ENCODE peak calls at places on chromosomes 12 and 14, in four cellular contexts. D, V, C and N are unnamed samples.

GRCh38 chr12:66066071-66066928 is 64.2 kb downstream of the LLPH start:
- DNase-seq in C (no peak), V (no peak), D (no peak), N (no peak)

GRCh38 chr12:53700567-53700966 is 24.7 kb upstream of the ATP5MC2 start:
- DNase-seq in V (no peak), C (no peak), D (no peak), N (no peak)

GRCh38 chr12:18849761-18850160 is 111.8 kb downstream of the CAPZA3 start:
- DNase-seq in D (no peak), V (no peak), C (no peak), N (no peak)

GRCh38 chr14:66650491-66650911 is 142.6 kb downstream of the GPHN start:
- DNase-seq in D (no peak), V (no peak), C (no peak), N (no peak)

GRCh38 chr12:9669019-9669326 is 540 bp upstream of the CLEC2D start:
- DNase-seq in V (no peak), C (no peak), D (no peak), N (no peak)

GRCh38 chr14:69664865-69665526 is 53.6 kb downstream of the SUSD6 start:
- DNase-seq in D (no peak), V (no peak), C (no peak), N (no peak)

GRCh38 chr14:52244997-52245396 is 22.5 kb upstream of the PTGDR start:
- DNase-seq in V (no peak), D (no peak), C (no peak), N (no peak)

GRCh38 chr12:121534495-121535148 is 46.2 kb downstream of the KDM2B start:
- DNase-seq in V (no peak), C (no peak), D (no peak), N (no peak)

GRCh38 chr14:31717294-31718085 is 156.3 kb downstream of the NUBPL start:
- DNase-seq in V (no peak), C (no peak), D (no peak), N (no peak)

GRCh38 chr12:116434155-116435065 is 124.8 kb upstream of the MAP1LC3B2 start:
- DNase-seq in V (peak; percentile 94), C (peak; percentile 26), D (peak; percentile 84), N (peak; percentile 77)

GRCh38 chr12:22527999-22528398 is 16.3 kb downstream of the C2CD5 start:
- DNase-seq in D (no peak), V (no peak), C (no peak), N (no peak)

GRCh38 chr12:110353211-110353965 is 50.1 kb downstream of the ANAPC7 start:
- DNase-seq in V (no peak), C (no peak), D (no peak), N (no peak)

GRCh38 chr12:4775936-4776335 is 55.7 kb downstream of the GALNT8 start:
- DNase-seq in V (no peak), C (no peak), D (no peak), N (no peak)

GRCh38 chr12:131850856-131851559 is 22.8 kb downstream of the MMP17 start:
- DNase-seq in D (no peak), V (peak; percentile 83), C (no peak), N (peak; percentile 81)

GRCh38 chr12:53476769-53477209 is 22.5 kb downstream of the MAP3K12 start:
- DNase-seq in V (no peak), D (no peak), C (no peak), N (no peak)

GRCh38 chr14:105072381-105072861 is 7.2 kb upstream of the GPR132 start:
- DNase-seq in D (no peak), V (no peak), C (no peak), N (no peak)

GRCh38 chr14:31395572-31396205 is 24.7 kb downstream of the HEATR5A start:
- DNase-seq in D (no peak), V (no peak), C (no peak), N (no peak)

GRCh38 chr12:58513866-58514265 is 406.4 kb downstream of the LRIG3 start:
- DNase-seq in C (no peak), D (no peak), V (no peak), N (no peak)

GRCh38 chr14:94424371-94424770 is 28.2 kb downstream of the SERPINA11 start:
- DNase-seq in V (no peak), D (no peak), C (no peak), N (no peak)

GRCh38 chr12:74043343-74043742 is 494.3 kb upstream of the ATXN7L3B start:
- DNase-seq in D (no peak), V (peak; percentile 48), C (no peak), N (no peak)

GRCh38 chr14:96999654-97000155 is 202.5 kb downstream of the VRK1 start:
- DNase-seq in C (no peak), D (no peak), V (no peak), N (no peak)

GRCh38 chr14:105168093-105168420 is 519 bp downstream of the JAG2 start:
- DNase-seq in C (no peak), V (no peak), D (no peak), N (no peak)

GRCh38 chr12:47032644-47033043 is 46.8 kb upstream of the PCED1B start:
- DNase-seq in C (no peak), V (no peak), D (no peak), N (no peak)

GRCh38 chr14:48398675-48399282 is 723.4 kb upstream of the MDGA2 start:
- DNase-seq in D (no peak), C (peak; percentile 13), V (peak; percentile 4), N (no peak)

GRCh38 chr12:110372056-110372425 is 31.5 kb downstream of the ANAPC7 start:
- DNase-seq in C (no peak), D (no peak), V (no peak), N (no peak)

GRCh38 chr12:130787445-130788410 is 51.3 kb downstream of the STX2 start:
- DNase-seq in D (no peak), C (no peak), V (no peak), N (no peak)

GRCh38 chr12:67592228-67593011 is 56.1 kb upstream of the DYRK2 start:
- DNase-seq in V (peak; percentile 29), C (no peak), D (no peak), N (no peak)

GRCh38 chr14:96978525-96979272 is 181.5 kb downstream of the VRK1 start:
- DNase-seq in D (no peak), V (no peak), C (no peak), N (no peak)

GRCh38 chr12:82223421-82223820 is 134.8 kb downstream of the CCDC59 start:
- DNase-seq in C (no peak), V (no peak), D (no peak), N (no peak)

GRCh38 chr12:48717252-48717695 is 767 bp upstream of the CCNT1 start:
- DNase-seq in C (no peak), D (no peak), V (no peak), N (no peak)

GRCh38 chr14:94101748-94102147 is 8.8 kb upstream of the IFI27 start:
- DNase-seq in V (no peak), C (no peak), D (no peak), N (no peak)

GRCh38 chr12:53952335-53952694 is 2.4 kb upstream of the HOXC12 start:
- DNase-seq in C (no peak), V (no peak), D (no peak), N (no peak)

GRCh38 chr12:80937391-80938238 is at the start of gene LIN7A:
- DNase-seq in D (peak; percentile 58), V (peak; percentile 9), C (peak; percentile 41), N (peak; percentile 13)

GRCh38 chr14:21486640-21487087 is 9.7 kb downstream of the TOX4 start:
- DNase-seq in D (no peak), V (no peak), C (no peak), N (no peak)

GRCh38 chr14:22471545-22472121 is 117.4 kb downstream of the DAD1 start:
- DNase-seq in V (no peak), C (peak; percentile 44), D (peak; percentile 56), N (peak; percentile 65)

GRCh38 chr14:75306917-75307699 is 28.5 kb downstream of the FOS start:
- DNase-seq in D (no peak), C (no peak), V (peak; percentile 67), N (no peak)

GRCh38 chr12:104702565-104703139 is 245.9 kb downstream of the CHST11 start:
- DNase-seq in V (no peak), D (peak; percentile 64), C (no peak), N (peak; percentile 37)

GRCh38 chr12:27123642-27124041 is 41.3 kb upstream of the C12orf71 start:
- DNase-seq in C (no peak), D (no peak), V (no peak), N (no peak)

GRCh38 chr12:105946541-105946940 is 192.2 kb downstream of the NUAK1 start:
- DNase-seq in V (no peak), D (no peak), C (no peak), N (no peak)
- TF ChIP-seq CTCF in V (no peak), D (no peak), C (no peak), N (no peak)

DNA sequence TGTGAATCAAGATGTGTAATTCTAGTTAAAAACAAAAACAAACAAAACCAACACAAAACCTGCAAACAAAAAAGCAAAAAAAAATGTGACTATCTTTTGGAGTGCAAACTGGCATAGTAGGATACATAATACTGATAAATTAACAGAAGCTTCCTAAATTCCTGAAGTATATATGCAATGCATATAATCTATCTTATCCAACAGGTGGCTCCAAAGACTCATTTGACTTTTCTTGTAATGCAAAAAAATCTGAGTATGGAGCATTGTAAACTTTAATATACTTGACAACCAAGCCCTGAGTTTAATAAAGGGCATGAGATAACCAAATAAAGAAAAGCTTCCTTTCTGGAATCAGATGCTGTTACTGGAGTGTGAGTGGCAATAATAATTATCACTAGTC is 1003.6 kb downstream of the FSCB start:
- DNase-seq in C (no peak), D (no peak), V (no peak), N (no peak)
- TF ChIP-seq CTCF in C (no peak), D (no peak), V (peak; percentile 40), N (no peak)

GRCh38 chr12:63826002-63826585 is 18.4 kb upstream of the SRGAP1 start:
- DNase-seq in V (no peak), C (no peak), D (no peak), N (peak; percentile 16)
- TF ChIP-seq CTCF in V (peak; percentile 85), C (peak; percentile 85), D (peak; percentile 75), N (peak; percentile 81)

GRCh38 chr12:98198261-98198982 is 317.0 kb upstream of the TMPO start:
- DNase-seq in V (no peak), D (no peak), C (no peak), N (no peak)
- TF ChIP-seq CTCF in V (no peak), D (no peak), C (no peak), N (no peak)

GRCh38 chr12:87952223-87952622 is 77.0 kb downstream of the C12orf50 start:
- DNase-seq in V (no peak), D (no peak), C (no peak), N (no peak)

GRCh38 chr12:87952850-87953249 is 76.4 kb downstream of the C12orf50 start:
- DNase-seq in C (peak; percentile 15), V (no peak), D (no peak), N (no peak)

DNA sequence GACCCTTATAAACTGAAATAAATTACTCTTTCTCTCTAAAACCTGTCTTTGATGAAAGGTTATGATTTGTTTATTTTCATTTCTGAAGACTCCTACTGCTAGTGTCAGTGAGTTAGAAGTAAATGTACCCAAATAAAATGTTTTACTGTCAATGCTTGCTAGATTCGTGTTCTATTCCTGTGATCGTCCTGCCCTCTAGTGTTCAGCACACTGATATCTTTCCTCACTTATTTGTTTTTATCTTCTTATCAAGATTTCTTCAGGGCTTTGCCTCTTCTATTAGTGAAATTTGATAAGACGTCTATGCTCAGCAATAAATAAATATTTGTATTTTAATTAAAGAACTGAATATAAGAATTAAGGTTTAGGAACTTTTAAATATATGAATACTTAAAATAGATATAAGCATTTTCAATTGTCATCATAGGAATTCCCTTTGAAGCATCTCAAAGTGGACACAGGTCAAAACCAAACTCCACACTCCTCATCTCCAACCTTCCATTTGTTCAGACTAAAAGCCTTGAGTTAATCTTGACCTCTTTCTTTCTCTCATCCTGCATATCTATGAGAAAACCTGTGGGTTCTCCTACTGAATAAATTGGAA is 75.8 kb downstream of the C12orf50 start:
- DNase-seq in D (no peak), V (peak; percentile 5), C (peak; percentile 29), N (no peak)
- TF ChIP-seq CTCF in D (no peak), V (peak; percentile 76), C (peak; percentile 82), N (no peak)